ENCODE peak calls at places on chromosome 3, in five cellular contexts. One of them, this sample, is unnamed.

GRCh38 chr3:11405323-11405722 is 133.1 kb downstream of the ATG7 start:
- DNase-seq in fibroblast of the conjunctiva: no peak
- DNase-seq in adipocyte: no peak
- DNase-seq in endothelial cell: no peak
- DNase-seq in AG08396: no peak
- DNase-seq in this sample: no peak

GRCh38 chr3:102238362-102238761 is 196.5 kb upstream of the ZPLD1 start:
- DNase-seq in fibroblast of the conjunctiva: no peak
- DNase-seq in adipocyte: no peak
- DNase-seq in endothelial cell: no peak
- DNase-seq in AG08396: no peak
- DNase-seq in this sample: no peak

GRCh38 chr3:13525827-13526625 is 22.9 kb upstream of the FBLN2 start:
- DNase-seq in fibroblast of the conjunctiva: no peak
- DNase-seq in adipocyte: no peak
- DNase-seq in endothelial cell: no peak
- DNase-seq in AG08396: no peak
- DNase-seq in this sample: no peak

GRCh38 chr3:127410137-127410488 is 122.3 kb upstream of the PRR20G start:
- DNase-seq in fibroblast of the conjunctiva: no peak
- DNase-seq in adipocyte: no peak
- DNase-seq in endothelial cell: no peak
- DNase-seq in AG08396: no peak
- DNase-seq in this sample: peak; percentile 3

GRCh38 chr3:31077021-31077601 is 182.7 kb upstream of the GADL1 start:
- DNase-seq in fibroblast of the conjunctiva: peak; percentile 44
- DNase-seq in adipocyte: peak; percentile 73
- DNase-seq in endothelial cell: no peak
- DNase-seq in AG08396: peak; percentile 64
- DNase-seq in this sample: no peak

GRCh38 chr3:126116526-126116925 is 32.6 kb upstream of the SLC41A3 start:
- DNase-seq in fibroblast of the conjunctiva: no peak
- DNase-seq in adipocyte: no peak
- DNase-seq in endothelial cell: no peak
- DNase-seq in AG08396: no peak
- DNase-seq in this sample: no peak

GRCh38 chr3:174957581-174958001 is 98.5 kb downstream of the NAALADL2 start:
- DNase-seq in fibroblast of the conjunctiva: no peak
- DNase-seq in adipocyte: peak; percentile 29
- DNase-seq in endothelial cell: no peak
- DNase-seq in AG08396: peak; percentile 2
- DNase-seq in this sample: no peak

GRCh38 chr3:4993276-4994143 is 14.3 kb downstream of the BHLHE40 start:
- DNase-seq in fibroblast of the conjunctiva: no peak
- DNase-seq in adipocyte: no peak
- DNase-seq in endothelial cell: no peak
- DNase-seq in AG08396: no peak
- DNase-seq in this sample: no peak

GRCh38 chr3:66418432-66419052 is 82.3 kb downstream of the LRIG1 start:
- DNase-seq in fibroblast of the conjunctiva: no peak
- DNase-seq in adipocyte: no peak
- DNase-seq in endothelial cell: no peak
- DNase-seq in AG08396: peak; percentile 47
- DNase-seq in this sample: no peak

GRCh38 chr3:41600616-41601015 is 361.3 kb downstream of the ULK4 start:
- DNase-seq in fibroblast of the conjunctiva: no peak
- DNase-seq in adipocyte: peak; percentile 20
- DNase-seq in endothelial cell: no peak
- DNase-seq in AG08396: no peak
- DNase-seq in this sample: no peak

GRCh38 chr3:188152660-188153497 is 1.1 kb upstream of the LPP start:
- DNase-seq in fibroblast of the conjunctiva: no peak
- DNase-seq in adipocyte: peak; percentile 69
- DNase-seq in endothelial cell: peak; percentile 26
- DNase-seq in AG08396: peak; percentile 62
- DNase-seq in this sample: no peak

GRCh38 chr3:41933154-41933676 is 28.7 kb downstream of the ULK4 start:
- DNase-seq in fibroblast of the conjunctiva: peak; percentile 50
- DNase-seq in adipocyte: peak; percentile 88
- DNase-seq in endothelial cell: no peak
- DNase-seq in AG08396: peak; percentile 39
- DNase-seq in this sample: no peak

GRCh38 chr3:106086636-106087035 is 217.8 kb upstream of the CBLB start:
- DNase-seq in fibroblast of the conjunctiva: no peak
- DNase-seq in adipocyte: no peak
- DNase-seq in endothelial cell: no peak
- DNase-seq in AG08396: no peak
- DNase-seq in this sample: no peak

GRCh38 chr3:150251654-150252053 is 156.4 kb upstream of the TSC22D2 start:
- DNase-seq in fibroblast of the conjunctiva: no peak
- DNase-seq in adipocyte: peak; percentile 30
- DNase-seq in endothelial cell: no peak
- DNase-seq in AG08396: no peak
- DNase-seq in this sample: no peak

GRCh38 chr3:161274691-161275298 is 53.7 kb downstream of the NMD3 start:
- DNase-seq in fibroblast of the conjunctiva: peak; percentile 27
- DNase-seq in adipocyte: peak; percentile 70
- DNase-seq in endothelial cell: peak; percentile 66
- DNase-seq in AG08396: peak; percentile 28
- DNase-seq in this sample: no peak

GRCh38 chr3:45597166-45597565 is 2.6 kb downstream of the LIMD1 start:
- DNase-seq in fibroblast of the conjunctiva: no peak
- DNase-seq in adipocyte: peak; percentile 37
- DNase-seq in endothelial cell: no peak
- DNase-seq in AG08396: peak; percentile 15
- DNase-seq in this sample: no peak

GRCh38 chr3:193872265-193872753 is 263.6 kb upstream of the HES1 start:
- DNase-seq in fibroblast of the conjunctiva: peak; percentile 85
- DNase-seq in adipocyte: peak; percentile 74
- DNase-seq in endothelial cell: no peak
- DNase-seq in AG08396: peak; percentile 85
- DNase-seq in this sample: no peak

GRCh38 chr3:26652157-26652556 is 29.6 kb downstream of the LRRC3B start:
- DNase-seq in fibroblast of the conjunctiva: no peak
- DNase-seq in adipocyte: no peak
- DNase-seq in endothelial cell: no peak
- DNase-seq in AG08396: no peak
- DNase-seq in this sample: no peak

GRCh38 chr3:198107840-198108734 is 148.1 kb downstream of the LMLN start:
- DNase-seq in fibroblast of the conjunctiva: no peak
- DNase-seq in adipocyte: no peak
- DNase-seq in endothelial cell: no peak
- DNase-seq in AG08396: no peak
- DNase-seq in this sample: no peak

GRCh38 chr3:127262533-127262932 is 25.3 kb downstream of the PRR20G start:
- DNase-seq in fibroblast of the conjunctiva: no peak
- DNase-seq in adipocyte: no peak
- DNase-seq in endothelial cell: no peak
- DNase-seq in AG08396: no peak
- DNase-seq in this sample: no peak

GRCh38 chr3:47762233-47762632 is 19.5 kb downstream of the SMARCC1 start:
- DNase-seq in fibroblast of the conjunctiva: no peak
- DNase-seq in adipocyte: no peak
- DNase-seq in endothelial cell: no peak
- DNase-seq in AG08396: no peak
- DNase-seq in this sample: no peak

GRCh38 chr3:22939349-22939748 is 263.8 kb upstream of the UBE2E2 start:
- DNase-seq in fibroblast of the conjunctiva: peak; percentile 55
- DNase-seq in adipocyte: peak; percentile 90
- DNase-seq in endothelial cell: no peak
- DNase-seq in AG08396: no peak
- DNase-seq in this sample: no peak

GRCh38 chr3:13021141-13021933 is 51.9 kb downstream of the IQSEC1 start:
- DNase-seq in fibroblast of the conjunctiva: no peak
- DNase-seq in adipocyte: no peak
- DNase-seq in endothelial cell: no peak
- DNase-seq in AG08396: no peak
- DNase-seq in this sample: no peak

GRCh38 chr3:190514163-190515153 is 573 bp downstream of the IL1RAP start:
- DNase-seq in fibroblast of the conjunctiva: no peak
- DNase-seq in adipocyte: peak; percentile 82
- DNase-seq in endothelial cell: peak; percentile 31
- DNase-seq in AG08396: peak; percentile 47
- DNase-seq in this sample: no peak

GRCh38 chr3:139774570-139775302 is 97.0 kb upstream of the NMNAT3 start:
- DNase-seq in fibroblast of the conjunctiva: no peak
- DNase-seq in adipocyte: peak; percentile 41
- DNase-seq in endothelial cell: no peak
- DNase-seq in AG08396: no peak
- DNase-seq in this sample: no peak

GRCh38 chr3:157093096-157093495 is 66.9 kb downstream of the CCNL1 start:
- DNase-seq in fibroblast of the conjunctiva: no peak
- DNase-seq in adipocyte: no peak
- DNase-seq in endothelial cell: no peak
- DNase-seq in AG08396: no peak
- DNase-seq in this sample: no peak

GRCh38 chr3:25404569-25404968 is 23.5 kb upstream of the RARB start:
- DNase-seq in fibroblast of the conjunctiva: no peak
- DNase-seq in adipocyte: no peak
- DNase-seq in endothelial cell: no peak
- DNase-seq in AG08396: no peak
- DNase-seq in this sample: no peak

GRCh38 chr3:81816473-81817260 is 55.2 kb upstream of the GBE1 start:
- DNase-seq in fibroblast of the conjunctiva: peak; percentile 53
- DNase-seq in adipocyte: peak; percentile 60
- DNase-seq in endothelial cell: no peak
- DNase-seq in AG08396: no peak
- DNase-seq in this sample: no peak

GRCh38 chr3:155744091-155744625 is 713 bp downstream of the PLCH1 start:
- DNase-seq in fibroblast of the conjunctiva: no peak
- DNase-seq in adipocyte: peak; percentile 61
- DNase-seq in endothelial cell: peak; percentile 82
- DNase-seq in AG08396: peak; percentile 84
- DNase-seq in this sample: no peak

GRCh38 chr3:107633327-107634141 is 110.8 kb downstream of the BBX start:
- DNase-seq in fibroblast of the conjunctiva: no peak
- DNase-seq in adipocyte: no peak
- DNase-seq in endothelial cell: no peak
- DNase-seq in AG08396: no peak
- DNase-seq in this sample: no peak

GRCh38 chr3:4356642-4357041 is 53.5 kb downstream of the SETMAR start:
- DNase-seq in fibroblast of the conjunctiva: no peak
- DNase-seq in adipocyte: no peak
- DNase-seq in endothelial cell: no peak
- DNase-seq in AG08396: no peak
- DNase-seq in this sample: no peak

GRCh38 chr3:36372534-36372935 is 7.8 kb upstream of the STAC start:
- DNase-seq in fibroblast of the conjunctiva: no peak
- DNase-seq in adipocyte: peak; percentile 1
- DNase-seq in endothelial cell: no peak
- DNase-seq in AG08396: no peak
- DNase-seq in this sample: no peak

GRCh38 chr3:4337147-4337546 is 34.0 kb downstream of the SETMAR start:
- DNase-seq in fibroblast of the conjunctiva: no peak
- DNase-seq in adipocyte: no peak
- DNase-seq in endothelial cell: no peak
- DNase-seq in AG08396: no peak
- DNase-seq in this sample: no peak

GRCh38 chr3:17137321-17137826 is 252.6 kb downstream of the PLCL2 start:
- DNase-seq in fibroblast of the conjunctiva: no peak
- DNase-seq in adipocyte: no peak
- DNase-seq in endothelial cell: no peak
- DNase-seq in AG08396: no peak
- DNase-seq in this sample: no peak

GRCh38 chr3:13895155-13896105 is 15.6 kb upstream of the WNT7A start:
- DNase-seq in fibroblast of the conjunctiva: peak; percentile 79
- DNase-seq in adipocyte: peak; percentile 98
- DNase-seq in endothelial cell: peak; percentile 97
- DNase-seq in AG08396: peak; percentile 97
- DNase-seq in this sample: peak; percentile 92